ENCODE peak calls at places on chromosomes 11 and 22, in five cellular contexts. One of them, this sample, is unnamed.

GRCh38 chr11:126135182-126136176 is 72.8 kb upstream of the CDON start:
- DNase-seq in CD8-positive, alpha-beta T cell: no peak
- DNase-seq in upper lobe of right lung: no peak
- DNase-seq in stomach: no peak
- DNase-seq in uterus: no peak
- DNase-seq in this sample: no peak

GRCh38 chr22:20979243-20979809 is 2.8 kb upstream of the LZTR1 start:
- DNase-seq in CD8-positive, alpha-beta T cell: peak; percentile 50
- DNase-seq in upper lobe of right lung: peak; percentile 91
- DNase-seq in stomach: peak; percentile 67
- DNase-seq in uterus: peak; percentile 59
- DNase-seq in this sample: peak; percentile 30

GRCh38 chr22:41648431-41648830 is 27.3 kb downstream of the XRCC6 start:
- DNase-seq in CD8-positive, alpha-beta T cell: no peak
- DNase-seq in upper lobe of right lung: no peak
- DNase-seq in stomach: no peak
- DNase-seq in uterus: no peak
- DNase-seq in this sample: no peak

GRCh38 chr11:91978747-91979146 is 245.9 kb upstream of the FAT3 start:
- DNase-seq in CD8-positive, alpha-beta T cell: no peak
- DNase-seq in upper lobe of right lung: no peak
- DNase-seq in stomach: no peak
- DNase-seq in uterus: no peak
- DNase-seq in this sample: no peak

GRCh38 chr11:128502736-128503135 is 84.6 kb downstream of the ETS1 start:
- DNase-seq in CD8-positive, alpha-beta T cell: no peak
- DNase-seq in upper lobe of right lung: no peak
- DNase-seq in stomach: no peak
- DNase-seq in uterus: no peak
- DNase-seq in this sample: peak; percentile 82

GRCh38 chr22:23180893-23181762 is 819 bp downstream of the BCR start:
- DNase-seq in CD8-positive, alpha-beta T cell: peak; percentile 32
- DNase-seq in upper lobe of right lung: no peak
- DNase-seq in stomach: no peak
- DNase-seq in uterus: no peak
- DNase-seq in this sample: no peak

GRCh38 chr22:19874307-19875060 is 19.8 kb upstream of the GNB1L start:
- DNase-seq in CD8-positive, alpha-beta T cell: peak; percentile 43
- DNase-seq in upper lobe of right lung: peak; percentile 91
- DNase-seq in stomach: peak; percentile 47
- DNase-seq in uterus: peak; percentile 19
- DNase-seq in this sample: no peak

GRCh38 chr11:64485077-64485476 is 105.9 kb upstream of the SLC22A12 start:
- DNase-seq in CD8-positive, alpha-beta T cell: no peak
- DNase-seq in upper lobe of right lung: no peak
- DNase-seq in stomach: no peak
- DNase-seq in uterus: no peak
- DNase-seq in this sample: no peak

GRCh38 chr11:20156280-20156875 is 3.9 kb downstream of the DBX1 start:
- DNase-seq in CD8-positive, alpha-beta T cell: peak; percentile 58
- DNase-seq in upper lobe of right lung: no peak
- DNase-seq in stomach: no peak
- DNase-seq in uterus: no peak
- DNase-seq in this sample: no peak

GRCh38 chr22:46749682-46750529 is 11.9 kb upstream of the CERK start:
- DNase-seq in CD8-positive, alpha-beta T cell: no peak
- DNase-seq in upper lobe of right lung: peak; percentile 66
- DNase-seq in stomach: no peak
- DNase-seq in uterus: no peak
- DNase-seq in this sample: no peak

GRCh38 chr22:17222503-17222902 is 3.3 kb upstream of the ADA2 start:
- DNase-seq in CD8-positive, alpha-beta T cell: no peak
- DNase-seq in upper lobe of right lung: no peak
- DNase-seq in stomach: no peak
- DNase-seq in uterus: no peak
- DNase-seq in this sample: no peak

GRCh38 chr11:63920126-63920869 is 3.3 kb upstream of the RCOR2 start:
- DNase-seq in CD8-positive, alpha-beta T cell: no peak
- DNase-seq in upper lobe of right lung: peak; percentile 78
- DNase-seq in stomach: peak; percentile 87
- DNase-seq in uterus: peak; percentile 71
- DNase-seq in this sample: no peak

GRCh38 chr11:47410404-47411264 is 2.2 kb downstream of the SLC39A13 start:
- DNase-seq in CD8-positive, alpha-beta T cell: no peak
- DNase-seq in upper lobe of right lung: no peak
- DNase-seq in stomach: no peak
- DNase-seq in uterus: no peak
- DNase-seq in this sample: no peak

GRCh38 chr22:36443198-36443770 is 38.2 kb downstream of the TXN2 start:
- DNase-seq in CD8-positive, alpha-beta T cell: no peak
- DNase-seq in upper lobe of right lung: no peak
- DNase-seq in stomach: no peak
- DNase-seq in uterus: no peak
- DNase-seq in this sample: no peak

GRCh38 chr22:35021166-35021565 is 44.8 kb upstream of the ISX start:
- DNase-seq in CD8-positive, alpha-beta T cell: no peak
- DNase-seq in upper lobe of right lung: no peak
- DNase-seq in stomach: no peak
- DNase-seq in uterus: no peak
- DNase-seq in this sample: no peak

GRCh38 chr11:64438986-64439771 is 80.2 kb downstream of the RPS6KA4 start:
- DNase-seq in CD8-positive, alpha-beta T cell: no peak
- DNase-seq in upper lobe of right lung: peak; percentile 49
- DNase-seq in stomach: no peak
- DNase-seq in uterus: no peak
- DNase-seq in this sample: no peak

GRCh38 chr11:78171951-78172350 is 16.5 kb downstream of the KCTD21 start:
- DNase-seq in CD8-positive, alpha-beta T cell: no peak
- DNase-seq in upper lobe of right lung: no peak
- DNase-seq in stomach: no peak
- DNase-seq in uterus: no peak
- DNase-seq in this sample: no peak

GRCh38 chr11:95680169-95680929 is 109.2 kb downstream of the FAM76B start:
- DNase-seq in CD8-positive, alpha-beta T cell: no peak
- DNase-seq in upper lobe of right lung: no peak
- DNase-seq in stomach: no peak
- DNase-seq in uterus: no peak
- DNase-seq in this sample: peak; percentile 70

GRCh38 chr22:50628543-50629134 is 687 bp upstream of the ARSA start:
- DNase-seq in CD8-positive, alpha-beta T cell: peak; percentile 29
- DNase-seq in upper lobe of right lung: peak; percentile 62
- DNase-seq in stomach: peak; percentile 21
- DNase-seq in uterus: no peak
- DNase-seq in this sample: no peak

GRCh38 chr22:50627452-50627913 is 469 bp downstream of the ARSA start:
- DNase-seq in CD8-positive, alpha-beta T cell: peak; percentile 21
- DNase-seq in upper lobe of right lung: no peak
- DNase-seq in stomach: peak; percentile 28
- DNase-seq in uterus: no peak
- DNase-seq in this sample: no peak

GRCh38 chr22:50626856-50627451 is 998 bp downstream of the ARSA start:
- DNase-seq in CD8-positive, alpha-beta T cell: no peak
- DNase-seq in upper lobe of right lung: peak; percentile 68
- DNase-seq in stomach: peak; percentile 28
- DNase-seq in uterus: no peak
- DNase-seq in this sample: no peak

GRCh38 chr22:50626314-50626855 is 1.6 kb downstream of the ARSA start:
- DNase-seq in CD8-positive, alpha-beta T cell: no peak
- DNase-seq in upper lobe of right lung: peak; percentile 63
- DNase-seq in stomach: peak; percentile 24
- DNase-seq in uterus: no peak
- DNase-seq in this sample: no peak

GRCh38 chr22:50627914-50628542 is at the start of gene ARSA:
- DNase-seq in CD8-positive, alpha-beta T cell: peak; percentile 76
- DNase-seq in upper lobe of right lung: peak; percentile 92
- DNase-seq in stomach: peak; percentile 82
- DNase-seq in uterus: peak; percentile 82
- DNase-seq in this sample: peak; percentile 43
- TF ChIP-seq CTCF in CD8-positive, alpha-beta T cell: no peak
- TF ChIP-seq CTCF in upper lobe of right lung: peak; percentile 31
- TF ChIP-seq CTCF in stomach: no peak
- TF ChIP-seq CTCF in uterus: peak; percentile 47
- TF ChIP-seq CTCF in this sample: peak; percentile 38

GRCh38 chr11:44774131-44774530 is 47.4 kb downstream of the TSPAN18 start:
- DNase-seq in CD8-positive, alpha-beta T cell: no peak
- DNase-seq in upper lobe of right lung: no peak
- DNase-seq in stomach: peak; percentile 17
- DNase-seq in uterus: peak; percentile 46
- DNase-seq in this sample: no peak
- H3K27ac ChIP-seq in CD8-positive, alpha-beta T cell: no peak overlapping the region
- H3K27ac ChIP-seq in upper lobe of right lung: peak overlapping the region; percentile 27
- H3K27ac ChIP-seq in stomach: peak overlapping the region; percentile 61
- H3K27ac ChIP-seq in uterus: peak overlapping the region; percentile 75
- H3K27ac ChIP-seq in this sample: no peak overlapping the region

GRCh38 chr11:43802509-43802908 is 78.1 kb upstream of the ALKBH3 start:
- DNase-seq in CD8-positive, alpha-beta T cell: no peak
- DNase-seq in upper lobe of right lung: no peak
- DNase-seq in stomach: no peak
- DNase-seq in uterus: no peak
- DNase-seq in this sample: no peak
- TF ChIP-seq CTCF in CD8-positive, alpha-beta T cell: no peak
- TF ChIP-seq CTCF in upper lobe of right lung: no peak
- TF ChIP-seq CTCF in stomach: no peak
- TF ChIP-seq CTCF in uterus: no peak
- TF ChIP-seq CTCF in this sample: peak; percentile 50

GRCh38 chr11:44868455-44869421 is 81.9 kb downstream of the TP53I11 start:
- DNase-seq in CD8-positive, alpha-beta T cell: no peak
- DNase-seq in upper lobe of right lung: no peak
- DNase-seq in stomach: no peak
- DNase-seq in uterus: no peak
- DNase-seq in this sample: no peak
- H3K27ac ChIP-seq in CD8-positive, alpha-beta T cell: no peak overlapping the region
- H3K27ac ChIP-seq in upper lobe of right lung: no peak overlapping the region
- H3K27ac ChIP-seq in stomach: no peak overlapping the region
- H3K27ac ChIP-seq in uterus: peak overlapping the region; percentile 75
- H3K27ac ChIP-seq in this sample: no peak overlapping the region

DNA sequence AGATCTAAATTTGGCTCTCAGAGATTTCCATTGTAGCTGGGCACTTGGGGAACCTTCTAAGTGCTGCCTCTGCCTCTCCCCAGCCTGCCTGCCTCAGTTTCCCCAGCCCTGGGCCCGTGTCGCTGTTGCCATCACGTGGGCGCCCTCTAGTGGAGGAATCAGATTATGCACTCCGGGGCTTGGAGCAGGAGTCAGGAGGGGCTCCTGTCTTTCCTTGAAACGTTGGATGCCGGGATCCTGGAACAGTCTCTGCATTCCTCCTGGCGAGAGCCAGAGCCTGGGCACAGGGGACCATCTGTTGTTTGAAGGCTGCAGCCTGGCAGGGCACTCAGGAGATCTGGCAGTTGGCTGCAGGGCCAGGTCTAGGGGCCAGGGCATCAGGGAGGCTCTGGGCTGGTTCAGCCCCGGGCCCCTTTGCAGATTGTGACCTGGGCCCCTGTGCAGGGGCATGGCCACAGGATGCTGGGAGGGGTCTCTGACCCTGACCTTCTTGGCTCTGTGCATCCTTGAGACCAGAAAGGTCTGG is 71.6 kb downstream of the LRP5 start:
- DNase-seq in CD8-positive, alpha-beta T cell: peak; percentile 67
- DNase-seq in upper lobe of right lung: no peak
- DNase-seq in stomach: peak; percentile 71
- DNase-seq in uterus: peak; percentile 63
- DNase-seq in this sample: peak; percentile 11
- TF ChIP-seq CTCF in CD8-positive, alpha-beta T cell: peak; percentile 94
- TF ChIP-seq CTCF in upper lobe of right lung: peak; percentile 92
- TF ChIP-seq CTCF in stomach: peak; percentile 97
- TF ChIP-seq CTCF in uterus: peak; percentile 90
- TF ChIP-seq CTCF in this sample: peak; percentile 96

GRCh38 chr11:61610905-61611304 is 30.0 kb upstream of the SYT7 start:
- DNase-seq in CD8-positive, alpha-beta T cell: no peak
- DNase-seq in upper lobe of right lung: no peak
- DNase-seq in stomach: no peak
- DNase-seq in uterus: no peak
- DNase-seq in this sample: no peak

GRCh38 chr11:61607920-61608599 is 27.2 kb upstream of the SYT7 start:
- DNase-seq in CD8-positive, alpha-beta T cell: no peak
- DNase-seq in upper lobe of right lung: no peak
- DNase-seq in stomach: no peak
- DNase-seq in uterus: no peak
- DNase-seq in this sample: no peak

GRCh38 chr11:61609000-61609969 is 28.4 kb upstream of the SYT7 start:
- DNase-seq in CD8-positive, alpha-beta T cell: no peak
- DNase-seq in upper lobe of right lung: no peak
- DNase-seq in stomach: no peak
- DNase-seq in uterus: no peak
- DNase-seq in this sample: no peak

GRCh38 chr11:61611309-61611708 is 30.4 kb upstream of the SYT7 start:
- DNase-seq in CD8-positive, alpha-beta T cell: no peak
- DNase-seq in upper lobe of right lung: no peak
- DNase-seq in stomach: no peak
- DNase-seq in uterus: no peak
- DNase-seq in this sample: no peak

DNA sequence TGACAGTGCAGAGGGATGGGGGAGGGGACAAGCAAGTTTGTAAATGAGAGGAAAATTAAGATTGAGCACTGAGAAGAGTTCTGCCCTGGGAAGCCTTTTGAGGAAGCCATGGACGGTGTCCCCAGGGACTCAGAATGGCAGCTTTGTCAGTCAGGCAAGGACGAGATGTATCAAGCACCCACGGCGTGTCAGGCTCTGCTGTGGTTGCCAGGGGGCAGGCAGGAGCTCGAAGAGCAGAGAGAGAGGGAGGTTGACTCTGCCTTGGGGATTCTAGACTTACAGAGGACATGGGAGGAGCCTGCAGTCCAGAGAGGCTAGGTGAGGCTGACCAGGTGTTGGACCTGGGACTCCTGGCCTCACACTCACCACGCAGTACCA is 29.1 kb upstream of the SYT7 start:
- DNase-seq in CD8-positive, alpha-beta T cell: no peak
- DNase-seq in upper lobe of right lung: no peak
- DNase-seq in stomach: peak; percentile 31
- DNase-seq in uterus: no peak
- DNase-seq in this sample: no peak
- H3K27ac ChIP-seq in CD8-positive, alpha-beta T cell: no peak overlapping the region
- H3K27ac ChIP-seq in upper lobe of right lung: no peak overlapping the region
- H3K27ac ChIP-seq in stomach: no peak overlapping the region
- H3K27ac ChIP-seq in uterus: no peak overlapping the region
- H3K27ac ChIP-seq in this sample: no peak overlapping the region

GRCh38 chr11:85896871-85897270 is 41.7 kb downstream of the CCDC83 start:
- DNase-seq in CD8-positive, alpha-beta T cell: no peak
- DNase-seq in upper lobe of right lung: no peak
- DNase-seq in stomach: no peak
- DNase-seq in uterus: no peak
- DNase-seq in this sample: no peak
- TF ChIP-seq CTCF in CD8-positive, alpha-beta T cell: no peak
- TF ChIP-seq CTCF in upper lobe of right lung: no peak
- TF ChIP-seq CTCF in stomach: no peak
- TF ChIP-seq CTCF in uterus: no peak
- TF ChIP-seq CTCF in this sample: no peak

GRCh38 chr11:131867457-131868257 is 497.2 kb downstream of the NTM start:
- DNase-seq in CD8-positive, alpha-beta T cell: no peak
- DNase-seq in upper lobe of right lung: no peak
- DNase-seq in stomach: peak; percentile 34
- DNase-seq in uterus: peak; percentile 55
- DNase-seq in this sample: peak; percentile 81
- H3K27ac ChIP-seq in CD8-positive, alpha-beta T cell: no peak overlapping the region
- H3K27ac ChIP-seq in upper lobe of right lung: no peak overlapping the region
- H3K27ac ChIP-seq in stomach: no peak overlapping the region
- H3K27ac ChIP-seq in uterus: no peak overlapping the region
- H3K27ac ChIP-seq in this sample: no peak overlapping the region

This sample was measured in AG04450.